ENCODE peak calls at places on chromosomes 11 and 22, in nine cellular contexts. One of them, this sample, is unnamed.

GRCh38 chr11:46728659-46729040 is 9.6 kb downstream of the F2 start:
- DNase-seq in NCI-H2081 treated with DMSO at 0.1 percent for 48 hours: no peak
- DNase-seq in NCI-H146: no peak
- DNase-seq in G401: no peak
- DNase-seq in mucosa of descending colon: no peak
- DNase-seq in left lobe of liver: no peak
- DNase-seq in natural killer cell: no peak
- DNase-seq in GM19239: no peak
- DNase-seq in AG08396: no peak
- DNase-seq in this sample: no peak

GRCh38 chr11:46285594-46286033 is 8.2 kb downstream of the CREB3L1 start:
- DNase-seq in NCI-H2081 treated with DMSO at 0.1 percent for 48 hours: no peak
- DNase-seq in NCI-H146: no peak
- DNase-seq in G401: no peak
- DNase-seq in mucosa of descending colon: peak
- DNase-seq in left lobe of liver: no peak
- DNase-seq in natural killer cell: no peak
- DNase-seq in GM19239: no peak
- DNase-seq in AG08396: peak
- DNase-seq in this sample: no peak

GRCh38 chr11:108672113-108672512 is 7.2 kb downstream of the DDX10 start:
- DNase-seq in NCI-H2081 treated with DMSO at 0.1 percent for 48 hours: no peak
- DNase-seq in NCI-H146: no peak
- DNase-seq in G401: peak
- DNase-seq in mucosa of descending colon: no peak
- DNase-seq in left lobe of liver: no peak
- DNase-seq in natural killer cell: no peak
- DNase-seq in GM19239: no peak
- DNase-seq in AG08396: peak
- DNase-seq in this sample: no peak

GRCh38 chr11:67113231-67113721 is 5.8 kb upstream of the KDM2A start:
- DNase-seq in NCI-H2081 treated with DMSO at 0.1 percent for 48 hours: no peak
- DNase-seq in NCI-H146: no peak
- DNase-seq in G401: no peak
- DNase-seq in mucosa of descending colon: no peak
- DNase-seq in left lobe of liver: no peak
- DNase-seq in natural killer cell: peak
- DNase-seq in GM19239: peak
- DNase-seq in AG08396: no peak
- DNase-seq in this sample: no peak

GRCh38 chr22:27776410-27776958 is 25.1 kb downstream of the MN1 start:
- DNase-seq in NCI-H2081 treated with DMSO at 0.1 percent for 48 hours: no peak
- DNase-seq in NCI-H146: no peak
- DNase-seq in G401: no peak
- DNase-seq in mucosa of descending colon: no peak
- DNase-seq in left lobe of liver: no peak
- DNase-seq in natural killer cell: no peak
- DNase-seq in GM19239: no peak
- DNase-seq in AG08396: peak
- DNase-seq in this sample: no peak

GRCh38 chr22:29989446-29989845 is 90.8 kb upstream of the HORMAD2 start:
- DNase-seq in NCI-H2081 treated with DMSO at 0.1 percent for 48 hours: no peak
- DNase-seq in NCI-H146: no peak
- DNase-seq in G401: no peak
- DNase-seq in mucosa of descending colon: no peak
- DNase-seq in left lobe of liver: no peak
- DNase-seq in natural killer cell: no peak
- DNase-seq in GM19239: no peak
- DNase-seq in AG08396: no peak
- DNase-seq in this sample: no peak

GRCh38 chr22:40416636-40417035 is 46.2 kb downstream of the SGSM3 start:
- DNase-seq in NCI-H2081 treated with DMSO at 0.1 percent for 48 hours: no peak
- DNase-seq in NCI-H146: no peak
- DNase-seq in G401: no peak
- DNase-seq in mucosa of descending colon: no peak
- DNase-seq in left lobe of liver: no peak
- DNase-seq in natural killer cell: no peak
- DNase-seq in GM19239: no peak
- DNase-seq in AG08396: no peak
- DNase-seq in this sample: no peak

GRCh38 chr11:108034952-108035351 is 26.3 kb downstream of the CUL5 start:
- DNase-seq in NCI-H2081 treated with DMSO at 0.1 percent for 48 hours: no peak
- DNase-seq in NCI-H146: no peak
- DNase-seq in G401: no peak
- DNase-seq in mucosa of descending colon: no peak
- DNase-seq in left lobe of liver: no peak
- DNase-seq in natural killer cell: no peak
- DNase-seq in GM19239: no peak
- DNase-seq in AG08396: no peak
- DNase-seq in this sample: no peak

GRCh38 chr11:83403990-83404389 is 117.8 kb upstream of the CCDC90B start:
- DNase-seq in NCI-H2081 treated with DMSO at 0.1 percent for 48 hours: no peak
- DNase-seq in NCI-H146: no peak
- DNase-seq in G401: no peak
- DNase-seq in mucosa of descending colon: no peak
- DNase-seq in left lobe of liver: no peak
- DNase-seq in natural killer cell: no peak
- DNase-seq in GM19239: no peak
- DNase-seq in AG08396: no peak
- DNase-seq in this sample: no peak

GRCh38 chr11:123478352-123478986 is 48.4 kb downstream of the GRAMD1B start:
- DNase-seq in NCI-H2081 treated with DMSO at 0.1 percent for 48 hours: peak
- DNase-seq in NCI-H146: peak
- DNase-seq in G401: peak
- DNase-seq in mucosa of descending colon: peak
- DNase-seq in left lobe of liver: no peak
- DNase-seq in natural killer cell: no peak
- DNase-seq in GM19239: no peak
- DNase-seq in AG08396: peak
- DNase-seq in this sample: peak

GRCh38 chr11:58059011-58059358 is 28.2 kb downstream of the OR6Q1 start:
- DNase-seq in NCI-H2081 treated with DMSO at 0.1 percent for 48 hours: no peak
- DNase-seq in NCI-H146: no peak
- DNase-seq in G401: no peak
- DNase-seq in mucosa of descending colon: no peak
- DNase-seq in left lobe of liver: no peak
- DNase-seq in natural killer cell: no peak
- DNase-seq in GM19239: no peak
- DNase-seq in AG08396: peak
- DNase-seq in this sample: no peak

GRCh38 chr22:26550498-26551033 is 38.3 kb upstream of the TFIP11 start:
- DNase-seq in NCI-H2081 treated with DMSO at 0.1 percent for 48 hours: no peak
- DNase-seq in NCI-H146: peak
- DNase-seq in G401: peak
- DNase-seq in mucosa of descending colon: no peak
- DNase-seq in left lobe of liver: peak
- DNase-seq in natural killer cell: no peak
- DNase-seq in GM19239: no peak
- DNase-seq in AG08396: peak
- DNase-seq in this sample: no peak

GRCh38 chr11:15800121-15800800 is 556.1 kb downstream of the SOX6 start:
- DNase-seq in NCI-H2081 treated with DMSO at 0.1 percent for 48 hours: no peak
- DNase-seq in NCI-H146: no peak
- DNase-seq in G401: no peak
- DNase-seq in mucosa of descending colon: peak
- DNase-seq in left lobe of liver: no peak
- DNase-seq in natural killer cell: no peak
- DNase-seq in GM19239: no peak
- DNase-seq in AG08396: peak
- DNase-seq in this sample: no peak

GRCh38 chr11:11572386-11572785 is 49.4 kb downstream of the GALNT18 start:
- DNase-seq in NCI-H2081 treated with DMSO at 0.1 percent for 48 hours: no peak
- DNase-seq in NCI-H146: no peak
- DNase-seq in G401: peak
- DNase-seq in mucosa of descending colon: no peak
- DNase-seq in left lobe of liver: no peak
- DNase-seq in natural killer cell: no peak
- DNase-seq in GM19239: no peak
- DNase-seq in AG08396: peak
- DNase-seq in this sample: no peak

GRCh38 chr11:83044958-83045712 is 26.6 kb downstream of the RAB30 start:
- DNase-seq in NCI-H2081 treated with DMSO at 0.1 percent for 48 hours: no peak
- DNase-seq in NCI-H146: peak
- DNase-seq in G401: no peak
- DNase-seq in mucosa of descending colon: no peak
- DNase-seq in left lobe of liver: no peak
- DNase-seq in natural killer cell: no peak
- DNase-seq in GM19239: no peak
- DNase-seq in AG08396: peak
- DNase-seq in this sample: peak

GRCh38 chr11:116651757-116652237 is 121.0 kb downstream of the BUD13 start:
- DNase-seq in NCI-H2081 treated with DMSO at 0.1 percent for 48 hours: no peak
- DNase-seq in NCI-H146: no peak
- DNase-seq in G401: no peak
- DNase-seq in mucosa of descending colon: no peak
- DNase-seq in left lobe of liver: no peak
- DNase-seq in natural killer cell: no peak
- DNase-seq in GM19239: no peak
- DNase-seq in AG08396: no peak
- DNase-seq in this sample: no peak

GRCh38 chr11:16784671-16785070 is 46.2 kb downstream of the C11orf58 start:
- DNase-seq in NCI-H2081 treated with DMSO at 0.1 percent for 48 hours: no peak
- DNase-seq in NCI-H146: no peak
- DNase-seq in G401: no peak
- DNase-seq in mucosa of descending colon: no peak
- DNase-seq in left lobe of liver: no peak
- DNase-seq in natural killer cell: no peak
- DNase-seq in GM19239: no peak
- DNase-seq in AG08396: no peak
- DNase-seq in this sample: no peak

GRCh38 chr22:39429916-39430575 is 26.8 kb upstream of the MGAT3 start:
- DNase-seq in NCI-H2081 treated with DMSO at 0.1 percent for 48 hours: no peak
- DNase-seq in NCI-H146: no peak
- DNase-seq in G401: no peak
- DNase-seq in mucosa of descending colon: no peak
- DNase-seq in left lobe of liver: no peak
- DNase-seq in natural killer cell: no peak
- DNase-seq in GM19239: no peak
- DNase-seq in AG08396: no peak
- DNase-seq in this sample: no peak

GRCh38 chr11:65216830-65217229 is 35.1 kb downstream of the CAPN1 start:
- DNase-seq in NCI-H2081 treated with DMSO at 0.1 percent for 48 hours: no peak
- DNase-seq in NCI-H146: no peak
- DNase-seq in G401: no peak
- DNase-seq in mucosa of descending colon: no peak
- DNase-seq in left lobe of liver: peak
- DNase-seq in natural killer cell: no peak
- DNase-seq in GM19239: no peak
- DNase-seq in AG08396: no peak
- DNase-seq in this sample: no peak

GRCh38 chr22:32378703-32379272 is 21.1 kb downstream of the RFPL3 start:
- DNase-seq in NCI-H2081 treated with DMSO at 0.1 percent for 48 hours: no peak
- DNase-seq in NCI-H146: peak
- DNase-seq in G401: peak
- DNase-seq in mucosa of descending colon: peak
- DNase-seq in left lobe of liver: no peak
- DNase-seq in natural killer cell: no peak
- DNase-seq in GM19239: no peak
- DNase-seq in AG08396: no peak
- DNase-seq in this sample: no peak

GRCh38 chr11:71064183-71064582 is 188.2 kb downstream of the SHANK2 start:
- DNase-seq in NCI-H2081 treated with DMSO at 0.1 percent for 48 hours: no peak
- DNase-seq in NCI-H146: no peak
- DNase-seq in G401: no peak
- DNase-seq in mucosa of descending colon: no peak
- DNase-seq in left lobe of liver: no peak
- DNase-seq in natural killer cell: no peak
- DNase-seq in GM19239: no peak
- DNase-seq in AG08396: no peak
- DNase-seq in this sample: no peak

GRCh38 chr11:38498721-38499120 is 1900.7 kb upstream of the RAG2 start:
- DNase-seq in NCI-H2081 treated with DMSO at 0.1 percent for 48 hours: no peak
- DNase-seq in NCI-H146: no peak
- DNase-seq in G401: no peak
- DNase-seq in mucosa of descending colon: no peak
- DNase-seq in left lobe of liver: no peak
- DNase-seq in natural killer cell: no peak
- DNase-seq in GM19239: no peak
- DNase-seq in AG08396: no peak
- DNase-seq in this sample: no peak

GRCh38 chr11:833849-834311 is 1.1 kb downstream of the CD151 start:
- DNase-seq in NCI-H2081 treated with DMSO at 0.1 percent for 48 hours: no peak
- DNase-seq in NCI-H146: no peak
- DNase-seq in G401: no peak
- DNase-seq in mucosa of descending colon: peak
- DNase-seq in left lobe of liver: no peak
- DNase-seq in natural killer cell: no peak
- DNase-seq in GM19239: no peak
- DNase-seq in AG08396: no peak
- DNase-seq in this sample: no peak

GRCh38 chr11:86370922-86371614 is 3.6 kb upstream of the CCDC81 start:
- DNase-seq in NCI-H2081 treated with DMSO at 0.1 percent for 48 hours: no peak
- DNase-seq in NCI-H146: no peak
- DNase-seq in G401: no peak
- DNase-seq in mucosa of descending colon: no peak
- DNase-seq in left lobe of liver: no peak
- DNase-seq in natural killer cell: no peak
- DNase-seq in GM19239: no peak
- DNase-seq in AG08396: no peak
- DNase-seq in this sample: no peak

GRCh38 chr11:117919326-117920275 is 9.6 kb downstream of the TMPRSS13 start:
- DNase-seq in NCI-H2081 treated with DMSO at 0.1 percent for 48 hours: no peak
- DNase-seq in NCI-H146: no peak
- DNase-seq in G401: no peak
- DNase-seq in mucosa of descending colon: no peak
- DNase-seq in left lobe of liver: peak
- DNase-seq in natural killer cell: no peak
- DNase-seq in GM19239: no peak
- DNase-seq in AG08396: no peak
- DNase-seq in this sample: no peak

GRCh38 chr11:114343493-114343892 is 47.3 kb downstream of the NNMT start:
- DNase-seq in NCI-H2081 treated with DMSO at 0.1 percent for 48 hours: no peak
- DNase-seq in NCI-H146: no peak
- DNase-seq in G401: no peak
- DNase-seq in mucosa of descending colon: no peak
- DNase-seq in left lobe of liver: no peak
- DNase-seq in natural killer cell: no peak
- DNase-seq in GM19239: no peak
- DNase-seq in AG08396: no peak
- DNase-seq in this sample: no peak

GRCh38 chr11:82546556-82547162 is 187.0 kb downstream of the FAM181B start:
- DNase-seq in NCI-H2081 treated with DMSO at 0.1 percent for 48 hours: no peak
- DNase-seq in NCI-H146: no peak
- DNase-seq in G401: no peak
- DNase-seq in mucosa of descending colon: no peak
- DNase-seq in left lobe of liver: no peak
- DNase-seq in natural killer cell: no peak
- DNase-seq in GM19239: no peak
- DNase-seq in AG08396: no peak
- DNase-seq in this sample: no peak

GRCh38 chr11:125995313-125995712 is 49.5 kb downstream of the VSIG10L2 start:
- DNase-seq in NCI-H2081 treated with DMSO at 0.1 percent for 48 hours: no peak
- DNase-seq in NCI-H146: no peak
- DNase-seq in G401: peak
- DNase-seq in mucosa of descending colon: no peak
- DNase-seq in left lobe of liver: no peak
- DNase-seq in natural killer cell: no peak
- DNase-seq in GM19239: no peak
- DNase-seq in AG08396: no peak
- DNase-seq in this sample: no peak